ENCODE peak calls at places on chromosomes 1 and 21, in four cellular contexts. D, P, H and J are unnamed samples.

GRCh38 chr21:33434770-33435360 is 31.7 kb downstream of the IFNGR2 start:
- DNase-seq in D (peak), P (no peak), H (peak), J (peak)

GRCh38 chr1:21294266-21295058 is 4.2 kb upstream of the ECE1 start:
- DNase-seq in D (no peak), P (no peak), H (peak), J (peak)

GRCh38 chr1:71521655-71522264 is 440.9 kb upstream of the ZRANB2 start:
- DNase-seq in D (no peak), P (peak), H (no peak), J (no peak)

GRCh38 chr1:36885537-36886441 is 148.5 kb downstream of the GRIK3 start:
- DNase-seq in D (no peak), P (no peak), H (no peak), J (no peak)

GRCh38 chr1:159849972-159850371 is 12.5 kb downstream of the VSIG8 start:
- DNase-seq in D (no peak), P (no peak), H (no peak), J (no peak)

GRCh38 chr1:182257369-182258063 is 134.1 kb downstream of the GLUL start:
- DNase-seq in D (no peak), P (no peak), H (no peak), J (no peak)

GRCh38 chr1:197908695-197909336 is 6.4 kb downstream of the C1orf53 start:
- DNase-seq in D (no peak), P (no peak), H (no peak), J (peak)

GRCh38 chr1:245458234-245458633 is 303.4 kb downstream of the KIF26B start:
- DNase-seq in D (no peak), P (no peak), H (no peak), J (no peak)

GRCh38 chr1:60281360-60281932 is 207.9 kb upstream of the C1orf87 start:
- DNase-seq in D (peak), P (peak), H (peak), J (peak)

GRCh38 chr1:28640766-28641165 is 2.1 kb downstream of the TAF12 start:
- DNase-seq in D (no peak), P (peak), H (no peak), J (no peak)
- TF ChIP-seq CTCF in D (peak), P (peak), H (peak), J (peak)

GRCh38 chr1:161314201-161314981 is at the start of gene SDHC:
- DNase-seq in D (peak), P (peak), H (peak), J (peak)
- TF ChIP-seq CTCF in D (peak), P (peak), H (peak), J (peak)

DNA sequence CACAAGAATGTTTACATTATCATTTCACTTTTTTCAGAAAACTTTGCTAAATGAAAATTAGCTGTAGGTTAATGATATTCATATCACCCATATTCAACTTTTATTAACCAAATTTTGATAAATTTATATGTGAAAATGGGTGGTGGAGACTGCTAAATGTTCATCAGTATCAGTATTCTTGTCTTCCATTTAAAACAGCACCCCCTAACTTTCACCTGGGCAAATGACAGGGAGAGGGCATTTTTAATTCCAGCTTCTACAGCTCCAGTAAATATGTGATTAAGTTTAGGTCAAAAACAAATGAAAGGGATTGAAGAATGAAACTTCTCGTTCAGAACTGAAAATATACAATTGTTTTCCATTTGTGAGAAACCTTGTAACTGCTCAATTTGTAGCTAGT is 722.2 kb downstream of the KCNT2 start:
- DNase-seq in D (no peak), P (no peak), H (no peak), J (no peak)
- TF ChIP-seq CTCF in D (peak), P (peak), H (peak), J (no peak)

GRCh38 chr21:42010507-42011493 is 640 bp upstream of the ZBTB21 start:
- DNase-seq in D (no peak), P (peak), H (peak), J (peak)

GRCh38 chr21:42009831-42010506 is at the start of gene ZBTB21:
- DNase-seq in D (peak), P (peak), H (peak), J (peak)

GRCh38 chr21:42006765-42007164 is 3.4 kb downstream of the ZBTB21 start:
- DNase-seq in D (no peak), P (no peak), H (no peak), J (no peak)

GRCh38 chr21:42007541-42007940 is 2.6 kb downstream of the ZBTB21 start:
- DNase-seq in D (no peak), P (no peak), H (no peak), J (no peak)

DNA sequence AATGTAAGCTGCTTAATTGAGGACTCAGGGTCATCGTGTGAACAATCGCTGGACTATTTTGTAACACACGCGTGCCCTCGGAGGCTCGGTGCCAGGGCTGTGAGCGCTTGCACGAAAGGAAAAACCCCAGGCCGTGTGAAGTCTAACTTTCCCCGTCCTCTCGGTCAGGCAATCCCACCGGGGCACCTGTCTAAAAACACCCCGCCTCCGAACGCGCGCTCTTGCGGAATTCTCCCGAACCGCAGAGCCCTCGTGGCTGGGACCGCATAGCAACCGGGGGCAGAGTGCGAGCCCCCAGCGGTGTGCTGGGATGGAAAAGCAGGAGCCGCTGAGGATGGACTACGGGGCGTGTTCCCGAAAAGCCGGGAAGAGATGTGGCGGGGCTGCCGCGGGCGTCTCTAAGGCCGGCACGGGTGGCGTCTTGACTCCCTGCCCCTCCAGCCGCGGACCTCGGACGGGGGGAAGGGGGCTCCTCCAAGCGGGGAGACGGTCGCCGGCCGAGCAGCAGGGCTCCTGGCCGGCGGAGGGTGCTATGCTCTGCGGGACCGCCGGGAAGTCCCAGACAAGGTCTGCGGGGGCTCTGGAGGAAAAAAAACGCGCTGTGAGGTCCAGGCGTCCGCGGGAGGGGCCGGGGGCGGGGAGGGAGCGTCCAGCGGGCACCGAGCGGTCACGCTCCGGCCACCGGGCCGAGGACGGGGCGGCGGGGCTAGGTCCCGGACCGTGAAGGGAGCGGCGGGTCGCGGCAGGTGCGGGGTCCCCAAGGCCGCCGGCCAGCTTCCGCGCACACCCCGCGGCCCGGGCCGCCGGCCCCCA is 936 bp downstream of the ZBTB21 start:
- DNase-seq in D (no peak), P (peak), H (peak), J (peak)
- TF ChIP-seq CTCF in D (peak), P (no peak), H (peak), J (peak)

DNA sequence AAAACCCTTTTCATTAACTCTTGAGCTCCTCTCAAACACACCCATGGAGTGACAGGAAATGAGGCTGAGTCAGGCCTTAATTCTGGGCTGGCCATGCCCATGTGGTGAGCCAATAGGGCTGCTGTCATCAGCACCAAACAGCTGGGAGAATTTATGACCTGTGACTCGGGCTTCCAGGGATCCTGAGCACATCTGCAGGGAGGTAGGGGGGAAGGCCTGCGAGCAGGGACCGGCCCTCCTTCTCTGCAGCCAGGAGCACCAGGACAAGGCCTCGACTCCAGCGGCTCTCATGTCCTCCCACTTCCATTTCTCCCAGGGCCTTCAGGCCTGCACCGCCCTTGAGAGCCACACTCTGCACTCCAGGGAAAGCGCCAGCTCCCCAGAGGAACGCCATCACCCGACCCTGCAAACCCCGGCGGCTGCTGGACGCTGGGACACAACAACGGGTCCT is 14.6 kb downstream of the RIPK4 start:
- DNase-seq in D (peak), P (no peak), H (no peak), J (no peak)
- TF ChIP-seq CTCF in D (no peak), P (no peak), H (no peak), J (no peak)

GRCh38 chr1:195804547-195804946 is 803.7 kb downstream of the KCNT2 start:
- DNase-seq in D (no peak), P (no peak), H (no peak), J (no peak)
- TF ChIP-seq CTCF in D (peak), P (no peak), H (no peak), J (no peak)

DNA sequence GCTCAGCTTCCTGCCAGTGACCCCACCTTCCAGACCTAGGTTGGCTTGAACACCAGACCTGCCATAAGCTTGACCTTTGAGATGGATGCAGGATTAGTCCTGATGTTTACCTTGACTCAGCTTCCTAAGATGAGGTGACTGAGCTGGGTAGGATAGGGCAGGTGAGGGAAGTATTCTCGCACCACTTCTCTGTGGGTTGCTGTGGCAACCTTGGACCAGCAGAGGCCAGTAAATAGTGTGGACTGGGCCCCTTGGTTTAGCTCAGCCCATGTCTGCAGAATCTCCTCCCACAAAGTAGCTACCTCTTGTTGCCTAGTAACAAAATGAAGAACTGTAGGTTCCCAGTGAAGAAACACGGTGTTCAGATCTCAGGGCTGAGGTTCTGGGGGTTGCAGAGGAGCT is 8.4 kb downstream of the RPS6KA1 start:
- DNase-seq in D (no peak), P (peak), H (peak), J (peak)
- TF ChIP-seq CTCF in D (peak), P (no peak), H (peak), J (peak)